ENCODE peak calls at places on chromosomes 6 and 20, in four cellular contexts. One of them, this sample, is unnamed.

GRCh38 chr20:43292221-43292620 is 102.5 kb upstream of the PTPRT start:
- DNase-seq in K562: no peak
- DNase-seq in H1: no peak
- DNase-seq in GM12878: no peak
- DNase-seq in this sample: no peak

GRCh38 chr20:37961016-37961415 is 58.1 kb downstream of the VSTM2L start:
- DNase-seq in H1: no peak
- DNase-seq in GM12878: no peak
- DNase-seq in K562: no peak
- DNase-seq in this sample: no peak

GRCh38 chr20:45355685-45356084 is 7.3 kb upstream of the SYS1 start:
- DNase-seq in GM12878: no peak
- DNase-seq in H1: no peak
- DNase-seq in K562: no peak
- DNase-seq in this sample: no peak

GRCh38 chr6:170237999-170238740 is 52.7 kb downstream of the DLL1 start:
- DNase-seq in K562: no peak
- DNase-seq in H1: no peak
- DNase-seq in GM12878: no peak
- DNase-seq in this sample: no peak

GRCh38 chr6:41558033-41558807 is 12.0 kb downstream of the FOXP4 start:
- DNase-seq in H1: no peak
- DNase-seq in K562: no peak
- DNase-seq in GM12878: no peak
- DNase-seq in this sample: no peak

GRCh38 chr6:135686784-135687301 is 164.7 kb upstream of the PDE7B start:
- DNase-seq in GM12878: no peak
- DNase-seq in K562: no peak
- DNase-seq in H1: no peak
- DNase-seq in this sample: no peak

GRCh38 chr20:31985152-31985551 is 17.2 kb downstream of the XKR7 start:
- DNase-seq in GM12878: no peak
- DNase-seq in H1: no peak
- DNase-seq in K562: no peak
- DNase-seq in this sample: no peak

GRCh38 chr20:20780127-20780822 is 67.8 kb upstream of the RALGAPA2 start:
- DNase-seq in H1: no peak
- DNase-seq in GM12878: peak; percentile 15
- DNase-seq in K562: no peak
- DNase-seq in this sample: peak; percentile 21

GRCh38 chr6:167140589-167141474 is 16.9 kb downstream of the GPR31 start:
- DNase-seq in GM12878: no peak
- DNase-seq in H1: no peak
- DNase-seq in K562: no peak
- DNase-seq in this sample: peak; percentile 94

GRCh38 chr20:10004900-10005299 is 29.9 kb upstream of the ANKEF1 start:
- DNase-seq in GM12878: no peak
- DNase-seq in H1: no peak
- DNase-seq in K562: peak; percentile 41
- DNase-seq in this sample: no peak

GRCh38 chr20:59665656-59666555 is 61.6 kb downstream of the PHACTR3 start:
- DNase-seq in K562: no peak
- DNase-seq in H1: no peak
- DNase-seq in GM12878: no peak
- DNase-seq in this sample: no peak

GRCh38 chr6:46234700-46235099 is 63.9 kb upstream of the ENPP5 start:
- DNase-seq in H1: no peak
- DNase-seq in GM12878: no peak
- DNase-seq in K562: no peak
- DNase-seq in this sample: no peak

GRCh38 chr6:44571510-44571909 is 184.0 kb downstream of the CDC5L start:
- DNase-seq in K562: no peak
- DNase-seq in GM12878: no peak
- DNase-seq in H1: no peak
- DNase-seq in this sample: no peak

DNA sequence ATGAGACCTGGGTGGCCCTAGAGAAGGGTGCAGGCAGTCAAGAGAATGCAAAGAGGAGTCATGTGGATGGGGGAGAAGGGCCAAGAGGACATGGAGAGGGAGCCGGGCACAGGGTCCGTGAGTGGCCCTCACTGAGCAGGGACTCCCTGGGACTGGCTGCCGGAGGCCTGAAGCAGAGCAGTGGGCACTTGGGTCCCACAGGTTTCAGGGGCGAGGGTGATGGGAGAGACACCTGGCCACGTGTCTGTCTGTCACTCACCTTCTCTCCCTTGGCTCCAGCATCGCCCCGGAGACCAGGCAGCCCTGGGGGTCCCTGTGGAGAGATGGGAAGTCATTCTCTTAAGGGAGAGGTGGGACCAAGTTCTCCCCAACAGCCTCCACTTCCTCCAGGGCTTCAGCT is 25.5 kb downstream of the COL11A2 start:
- DNase-seq in H1: no peak
- DNase-seq in K562: no peak
- DNase-seq in GM12878: no peak
- DNase-seq in this sample: no peak
- H2AFZ ChIP-seq in H1: no peak overlapping the region
- H2AFZ ChIP-seq in K562: no peak overlapping the region
- H2AFZ ChIP-seq in GM12878: no peak overlapping the region
- H2AFZ ChIP-seq in this sample: no peak overlapping the region

GRCh38 chr6:108198761-108199498 is 33.1 kb downstream of the NR2E1 start:
- DNase-seq in H1: no peak
- DNase-seq in GM12878: no peak
- DNase-seq in K562: no peak
- DNase-seq in this sample: no peak

GRCh38 chr6:108207013-108207412 is 41.2 kb downstream of the NR2E1 start:
- DNase-seq in H1: no peak
- DNase-seq in GM12878: no peak
- DNase-seq in K562: no peak
- DNase-seq in this sample: no peak

GRCh38 chr6:108200631-108201030 is 34.8 kb downstream of the NR2E1 start:
- DNase-seq in GM12878: no peak
- DNase-seq in H1: no peak
- DNase-seq in K562: no peak
- DNase-seq in this sample: peak; percentile 72

GRCh38 chr6:108200186-108200585 is 34.4 kb downstream of the NR2E1 start:
- DNase-seq in H1: no peak
- DNase-seq in K562: no peak
- DNase-seq in GM12878: no peak
- DNase-seq in this sample: no peak

DNA sequence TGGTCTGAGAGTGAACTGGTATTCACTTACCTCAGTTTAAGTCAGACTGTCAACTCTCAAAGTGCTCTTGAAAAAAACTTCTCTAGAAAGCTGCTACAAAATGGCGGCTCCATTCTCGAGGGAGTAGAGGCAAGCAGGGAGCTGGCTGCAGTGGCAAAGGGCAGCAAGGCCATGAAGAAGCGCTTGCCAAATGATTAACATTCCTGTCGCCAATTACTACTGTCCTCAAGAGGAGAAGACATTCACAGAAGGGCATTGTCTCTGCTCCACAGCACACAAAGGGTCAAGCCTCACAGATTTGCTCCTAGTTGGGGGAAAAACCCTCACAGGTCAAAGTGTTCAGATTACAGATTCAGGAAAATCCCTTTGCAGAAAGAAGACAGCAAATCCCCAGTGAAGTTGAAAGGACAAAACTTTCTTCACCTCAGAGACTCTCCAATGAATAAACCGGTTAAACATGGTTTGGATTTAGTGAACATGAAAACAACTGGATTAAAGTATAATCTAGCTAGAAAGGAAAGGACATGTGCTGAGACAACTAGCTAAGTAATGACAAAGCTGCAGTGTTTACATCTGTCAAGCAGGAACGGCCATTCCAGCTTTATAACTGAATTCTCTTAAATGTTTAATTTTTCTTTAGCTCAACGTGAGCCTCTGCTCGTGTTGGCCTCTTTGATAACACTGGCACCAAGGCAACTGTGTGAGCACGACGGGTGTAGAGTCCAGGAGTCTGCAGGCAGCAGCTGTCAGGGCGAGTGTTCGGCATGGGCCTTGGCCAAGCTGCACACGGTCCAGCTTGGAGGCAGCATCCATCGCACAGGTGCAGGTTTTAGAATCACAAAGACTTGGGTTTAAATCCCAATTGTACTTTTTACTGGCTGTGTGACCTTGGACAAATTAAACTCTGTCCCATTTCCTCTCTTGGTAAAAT is 37.6 kb downstream of the NR2E1 start:
- DNase-seq in H1: no peak
- DNase-seq in GM12878: peak; percentile 45
- DNase-seq in K562: no peak
- DNase-seq in this sample: peak; percentile 52
- TF ChIP-seq EZH2 in H1: no peak
- TF ChIP-seq EZH2 in GM12878: no peak
- TF ChIP-seq EZH2 in K562: no peak
- TF ChIP-seq EZH2 in this sample: no peak

GRCh38 chr6:89536230-89536629 is 102.3 kb downstream of the LYRM2 start:
- DNase-seq in GM12878: no peak
- DNase-seq in H1: no peak
- DNase-seq in K562: peak; percentile 6
- DNase-seq in this sample: no peak
- TF ChIP-seq CHD2 in GM12878: no peak
- TF ChIP-seq CHD2 in H1: no peak
- TF ChIP-seq CHD2 in K562: no peak
- TF ChIP-seq CHD2 in this sample: no peak

GRCh38 chr20:16455296-16455695 is 118.0 kb downstream of the KIF16B start:
- DNase-seq in H1: no peak
- DNase-seq in GM12878: no peak
- DNase-seq in K562: no peak
- DNase-seq in this sample: no peak
- H2AFZ ChIP-seq in H1: no peak overlapping the region
- H2AFZ ChIP-seq in GM12878: no peak overlapping the region
- H2AFZ ChIP-seq in K562: no peak overlapping the region
- H2AFZ ChIP-seq in this sample: no peak overlapping the region

DNA sequence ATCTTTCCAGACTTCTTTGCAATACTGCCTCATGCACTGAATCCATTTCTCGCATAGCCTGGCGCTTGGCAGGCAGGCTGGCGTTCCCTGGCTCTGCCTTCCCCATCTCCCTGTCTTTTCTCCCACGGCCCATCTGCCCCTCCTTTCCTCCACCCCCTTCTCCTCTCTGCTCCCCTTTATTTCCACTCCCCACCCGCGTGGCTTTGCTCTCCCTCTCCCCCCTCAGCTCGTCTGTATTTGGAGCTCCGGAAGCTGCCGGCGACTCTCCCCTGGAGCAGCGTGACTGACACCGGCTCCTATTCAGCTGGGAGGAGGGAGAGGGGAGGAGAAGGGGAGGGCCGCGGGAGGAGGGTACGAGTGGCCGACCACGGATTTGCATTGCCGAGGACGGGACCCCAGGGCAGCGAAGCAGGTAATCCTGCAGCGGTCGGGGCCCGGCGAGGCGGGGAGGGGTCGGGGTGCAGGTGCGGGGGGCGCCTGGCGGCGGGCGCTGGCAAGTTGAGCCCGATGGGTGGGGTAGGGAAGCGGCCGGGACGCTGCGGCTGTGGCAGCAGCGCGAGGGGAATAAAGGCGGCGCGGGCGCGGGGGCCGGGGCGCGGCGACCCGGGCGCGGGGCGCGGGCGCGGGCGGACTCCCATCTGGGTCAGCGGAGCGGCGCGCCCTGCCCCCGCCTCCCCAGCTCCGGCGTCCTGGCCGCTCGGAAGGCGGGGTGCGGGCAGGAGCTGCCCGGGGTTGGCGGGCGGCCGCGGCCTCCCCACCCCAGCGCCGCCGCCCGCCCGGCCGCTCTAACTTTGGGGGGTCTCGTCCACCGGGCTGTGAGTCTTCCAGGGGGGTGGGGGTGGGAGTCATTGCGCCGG is at the start of gene CAP2:
- DNase-seq in GM12878: no peak
- DNase-seq in H1: peak; percentile 54
- DNase-seq in K562: no peak
- DNase-seq in this sample: peak; percentile 65
- TF ChIP-seq EZH2 in GM12878: no peak
- TF ChIP-seq EZH2 in H1: no peak
- TF ChIP-seq EZH2 in K562: no peak
- TF ChIP-seq EZH2 in this sample: no peak